ENCODE peak calls at places on chromosomes 3 and 15, in four cellular contexts. A is HCT116, H is endothelial cell of umbilical vein, R is H1. Q is an unnamed sample.

GRCh38 chr3:183502782-183503181 is 52.7 kb downstream of the KLHL6 start:
- DNase-seq in A (no peak), H (no peak), R (no peak), Q (no peak)

GRCh38 chr3:10023587-10024310 is 2.5 kb upstream of the FANCD2 start:
- DNase-seq in A (no peak), H (no peak), R (no peak), Q (no peak)

GRCh38 chr3:129068291-129068886 is 7.8 kb downstream of the GP9 start:
- DNase-seq in A (no peak), H (peak; percentile 44), R (no peak), Q (no peak)

GRCh38 chr15:65468229-65468628 is 45.5 kb upstream of the IGDCC4 start:
- DNase-seq in A (no peak), H (no peak), R (no peak), Q (no peak)

GRCh38 chr15:96273317-96274086 is 57.0 kb upstream of the NR2F2 start:
- DNase-seq in A (peak; percentile 100), H (peak; percentile 94), R (no peak), Q (no peak)

GRCh38 chr3:106004137-106004600 is 135.4 kb upstream of the CBLB start:
- DNase-seq in A (no peak), H (peak; percentile 40), R (no peak), Q (no peak)

GRCh38 chr3:32778389-32778788 is 39.4 kb upstream of the TRIM71 start:
- DNase-seq in A (no peak), H (no peak), R (no peak), Q (no peak)

GRCh38 chr15:77901921-77902750 is 175.4 kb downstream of the TBC1D2B start:
- DNase-seq in A (no peak), H (no peak), R (no peak), Q (no peak)

GRCh38 chr3:56917740-56918568 is 116.2 kb upstream of the ARHGEF3 start:
- DNase-seq in A (no peak), H (peak; percentile 78), R (no peak), Q (peak; percentile 20)

GRCh38 chr15:38220874-38221273 is 31.8 kb upstream of the SPRED1 start:
- DNase-seq in A (no peak), H (no peak), R (no peak), Q (no peak)

GRCh38 chr15:38216763-38217162 is 35.9 kb upstream of the SPRED1 start:
- DNase-seq in A (no peak), H (no peak), R (no peak), Q (no peak)

GRCh38 chr15:38215707-38216106 is 36.9 kb upstream of the SPRED1 start:
- DNase-seq in A (no peak), H (no peak), R (no peak), Q (no peak)

GRCh38 chr15:38217788-38218609 is 34.6 kb upstream of the SPRED1 start:
- DNase-seq in A (no peak), H (no peak), R (no peak), Q (no peak)

GRCh38 chr15:38217181-38217580 is 35.5 kb upstream of the SPRED1 start:
- DNase-seq in A (no peak), H (no peak), R (no peak), Q (no peak)
- TF ChIP-seq POLR2AphosphoS5 in A (no peak), H (no peak), R (no peak), Q (no peak)

GRCh38 chr3:195151866-195152526 is 119.0 kb downstream of the XXYLT1 start:
- DNase-seq in A (peak; percentile 7), H (peak; percentile 92), R (no peak), Q (no peak)

GRCh38 chr3:195149292-195149691 is 121.7 kb downstream of the XXYLT1 start:
- DNase-seq in A (no peak), H (peak; percentile 37), R (no peak), Q (no peak)

GRCh38 chr3:195148553-195148952 is 122.4 kb downstream of the XXYLT1 start:
- DNase-seq in A (no peak), H (peak; percentile 74), R (no peak), Q (no peak)

GRCh38 chr3:195151402-195151801 is 119.6 kb downstream of the XXYLT1 start:
- DNase-seq in A (no peak), H (no peak), R (no peak), Q (no peak)

GRCh38 chr3:195150194-195151118 is 120.5 kb downstream of the XXYLT1 start:
- DNase-seq in A (no peak), H (peak; percentile 99), R (peak; percentile 55), Q (no peak)
- TF ChIP-seq POLR2A in A (no peak), H (peak; percentile 91), R (no peak), Q (peak; percentile 70)

DNA sequence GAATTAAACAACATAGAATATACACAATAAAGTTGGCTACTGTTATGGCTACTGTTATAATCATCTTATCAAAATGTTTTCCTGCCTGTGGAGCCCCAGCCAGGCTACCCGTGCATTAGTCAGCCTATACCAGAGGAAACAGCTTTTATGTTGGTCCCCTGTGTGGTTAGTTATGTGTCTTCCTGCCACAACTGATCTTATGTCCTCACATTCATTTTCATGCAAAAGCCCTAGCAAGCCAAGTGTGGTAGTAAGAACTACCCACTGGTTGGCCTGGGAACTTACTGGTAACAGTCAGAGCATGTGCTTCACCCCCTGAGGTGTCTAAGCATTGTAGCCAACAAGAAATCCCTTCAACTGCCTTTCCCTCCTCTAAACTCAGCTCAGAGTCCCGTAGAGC is 21.8 kb downstream of the MGLL start:
- DNase-seq in A (no peak), H (peak; percentile 89), R (no peak), Q (no peak)
- TF ChIP-seq POLR2AphosphoS5 in A (no peak), H (peak; percentile 93), R (no peak), Q (no peak)

GRCh38 chr3:25781758-25782594 is 1.3 kb downstream of the NGLY1 start:
- DNase-seq in A (no peak), H (no peak), R (no peak), Q (peak; percentile 30)
- TF ChIP-seq POLR2A in A (no peak), H (no peak), R (no peak), Q (peak; percentile 71)